ENCODE peak calls at places on chromosomes 13 and 19, in eight cellular contexts. M is BE2C, K is heart right ventricle, O is Calu3, J is RWPE1, E is tibial artery, P is GM23338, Y is GM20000. D is an unnamed sample.
A peak's percentile ranks its signal among the peaks of the same experiment; 100 is the strongest.

GRCh38 chr13:42656136-42656535 is 82.2 kb downstream of the TNFSF11 start:
- DNase-seq in M (no peak), K (no peak), O (no peak), J (no peak), E (no peak), P (peak; percentile 51), Y (no peak), D (no peak)

GRCh38 chr13:27556109-27556508 is 64.2 kb downstream of the LNX2 start:
- DNase-seq in M (no peak), K (no peak), O (peak; percentile 5), J (no peak), E (peak; percentile 50), P (no peak), Y (no peak), D (no peak)

GRCh38 chr13:33349996-33350826 is 64.7 kb upstream of the STARD13 start:
- DNase-seq in M (peak; percentile 34), K (peak; percentile 68), O (peak; percentile 43), J (peak; percentile 18), E (peak; percentile 59), P (peak; percentile 51), Y (peak; percentile 53), D (peak; percentile 42)

GRCh38 chr13:79011179-79011578 is 352.2 kb upstream of the OBI1 start:
- DNase-seq in M (no peak), K (no peak), O (no peak), J (no peak), E (no peak), P (no peak), Y (no peak), D (no peak)

GRCh38 chr13:26024558-26024957 is 27.3 kb downstream of the SHISA2 start:
- DNase-seq in M (no peak), K (no peak), O (no peak), J (no peak), E (no peak), P (no peak), Y (no peak), D (no peak)

GRCh38 chr19:5990289-5990797 is 12.4 kb upstream of the RANBP3 start:
- DNase-seq in M (peak; percentile 70), K (no peak), O (no peak), J (no peak), E (no peak), P (peak; percentile 79), Y (no peak), D (no peak)

GRCh38 chr13:103436057-103436654 is 369.9 kb upstream of the SLC10A2 start:
- DNase-seq in M (no peak), K (no peak), O (no peak), J (no peak), E (no peak), P (peak; percentile 51), Y (no peak), D (no peak)

GRCh38 chr13:75372517-75372916 is 109.5 kb downstream of the TBC1D4 start:
- DNase-seq in M (peak; percentile 32), K (no peak), O (peak; percentile 3), J (peak; percentile 50), E (no peak), P (peak; percentile 74), Y (peak; percentile 39), D (no peak)

GRCh38 chr13:39144391-39144790 is 106.1 kb downstream of the NHLRC3 start:
- DNase-seq in M (no peak), K (no peak), O (no peak), J (no peak), E (no peak), P (no peak), Y (no peak), D (no peak)

GRCh38 chr13:40031031-40031430 is 375.6 kb downstream of the COG6 start:
- DNase-seq in M (no peak), K (no peak), O (no peak), J (peak; percentile 30), E (no peak), P (no peak), Y (no peak), D (no peak)

GRCh38 chr13:76481738-76482137 is 404.5 kb downstream of the KCTD12 start:
- DNase-seq in M (no peak), K (no peak), O (no peak), J (no peak), E (no peak), P (no peak), Y (no peak), D (no peak)

GRCh38 chr19:52739576-52739975 is 4.7 kb upstream of the ZNF611 start:
- DNase-seq in M (no peak), K (no peak), O (no peak), J (no peak), E (no peak), P (peak; percentile 69), Y (no peak), D (no peak)

GRCh38 chr19:19606021-19606420 is 12.5 kb downstream of the PBX4 start:
- DNase-seq in M (no peak), K (no peak), O (peak; percentile 47), J (peak; percentile 87), E (no peak), P (no peak), Y (no peak), D (no peak)

GRCh38 chr13:70203661-70204229 is 95.5 kb upstream of the KLHL1 start:
- DNase-seq in M (peak; percentile 28), K (no peak), O (no peak), J (no peak), E (no peak), P (peak; percentile 45), Y (no peak), D (peak; percentile 4)

GRCh38 chr19:1854542-1855039 is 6.3 kb upstream of the REXO1 start:
- DNase-seq in M (peak; percentile 80), K (peak; percentile 64), O (no peak), J (no peak), E (no peak), P (peak; percentile 56), Y (no peak), D (peak; percentile 39)

GRCh38 chr19:50739841-50740426 is 16.8 kb downstream of the CLEC11A start:
- DNase-seq in M (no peak), K (no peak), O (no peak), J (no peak), E (no peak), P (peak; percentile 85), Y (no peak), D (no peak)

GRCh38 chr19:2795827-2796658 is 10.7 kb downstream of the THOP1 start:
- DNase-seq in M (no peak), K (no peak), O (no peak), J (no peak), E (no peak), P (no peak), Y (no peak), D (no peak)

GRCh38 chr13:42333613-42334328 is 61.8 kb downstream of the AKAP11 start:
- DNase-seq in M (no peak), K (no peak), O (peak; percentile 12), J (peak; percentile 40), E (no peak), P (peak; percentile 80), Y (peak; percentile 59), D (no peak)

GRCh38 chr13:37510441-37510840 is 88.1 kb downstream of the POSTN start:
- DNase-seq in M (no peak), K (no peak), O (no peak), J (peak; percentile 25), E (no peak), P (no peak), Y (no peak), D (no peak)

GRCh38 chr19:17445526-17446165 is 2.8 kb downstream of the TMEM221 start:
- DNase-seq in M (no peak), K (no peak), O (no peak), J (no peak), E (no peak), P (no peak), Y (no peak), D (no peak)

GRCh38 chr19:17436874-17437267 is 11.6 kb downstream of the TMEM221 start:
- DNase-seq in M (no peak), K (no peak), O (no peak), J (no peak), E (no peak), P (peak; percentile 10), Y (no peak), D (no peak)

GRCh38 chr19:17436094-17436873 is 12.2 kb downstream of the TMEM221 start:
- DNase-seq in M (no peak), K (no peak), O (no peak), J (no peak), E (no peak), P (no peak), Y (no peak), D (no peak)

GRCh38 chr19:17441241-17442135 is 7.0 kb downstream of the TMEM221 start:
- DNase-seq in M (peak; percentile 32), K (no peak), O (no peak), J (peak; percentile 65), E (no peak), P (peak; percentile 75), Y (peak; percentile 42), D (peak; percentile 44)
- TF ChIP-seq CTCF in M (peak; percentile 55), K (peak; percentile 43), O (no peak), J (peak; percentile 62), E (no peak), P (peak; percentile 91), Y (peak; percentile 58), D (peak; percentile 46)

DNA sequence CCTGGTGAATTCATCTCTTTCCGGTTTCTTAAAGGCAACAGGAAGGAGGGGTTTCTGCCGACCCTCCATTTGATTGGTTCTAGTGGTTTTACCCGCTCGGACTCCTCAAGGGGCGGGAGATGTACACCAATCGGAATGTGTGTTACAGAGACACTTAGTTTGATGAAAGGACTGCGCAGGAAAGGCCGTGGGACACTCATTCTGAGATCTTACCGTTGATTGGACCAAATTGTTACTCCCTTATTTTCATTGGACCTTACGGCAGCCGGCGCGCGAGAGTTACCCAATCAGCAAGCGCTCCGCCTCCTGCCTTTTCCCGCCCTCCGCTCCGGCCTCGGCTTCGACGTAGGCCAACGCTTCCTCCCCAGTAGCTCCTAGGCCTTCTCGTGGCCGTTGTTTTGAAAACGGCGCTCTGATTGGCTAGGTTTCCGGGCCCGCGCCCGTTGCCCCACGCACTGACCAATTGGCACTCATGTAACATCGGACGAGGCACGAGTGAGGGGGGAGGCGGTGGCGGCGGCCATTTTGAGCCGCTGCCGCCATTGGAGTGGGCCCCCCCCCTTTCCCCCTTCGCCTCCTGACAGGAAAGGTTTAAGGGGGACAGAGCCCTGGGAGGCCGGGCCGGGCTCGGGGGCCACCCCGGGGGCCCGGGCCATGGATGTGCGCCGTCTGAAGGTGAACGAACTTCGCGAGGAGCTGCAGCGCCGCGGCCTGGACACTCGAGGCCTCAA is at the start of gene HNRNPUL1:
- DNase-seq in M (peak; percentile 97), K (peak; percentile 97), O (peak; percentile 99), J (peak; percentile 100), E (peak; percentile 99), P (peak; percentile 100), Y (peak; percentile 99), D (peak; percentile 99)
- TF ChIP-seq CTCF in M (peak; percentile 4), K (no peak), O (no peak), J (no peak), E (peak; percentile 31), P (peak; percentile 21), Y (no peak), D (no peak)

GRCh38 chr19:55058781-55059610 is 4.0 kb downstream of the RDH13 start:
- DNase-seq in M (no peak), K (no peak), O (no peak), J (no peak), E (no peak), P (peak; percentile 27), Y (no peak), D (no peak)
- TF ChIP-seq CTCF in M (no peak), K (no peak), O (no peak), J (no peak), E (no peak), P (peak; percentile 45), Y (no peak), D (no peak)

DNA sequence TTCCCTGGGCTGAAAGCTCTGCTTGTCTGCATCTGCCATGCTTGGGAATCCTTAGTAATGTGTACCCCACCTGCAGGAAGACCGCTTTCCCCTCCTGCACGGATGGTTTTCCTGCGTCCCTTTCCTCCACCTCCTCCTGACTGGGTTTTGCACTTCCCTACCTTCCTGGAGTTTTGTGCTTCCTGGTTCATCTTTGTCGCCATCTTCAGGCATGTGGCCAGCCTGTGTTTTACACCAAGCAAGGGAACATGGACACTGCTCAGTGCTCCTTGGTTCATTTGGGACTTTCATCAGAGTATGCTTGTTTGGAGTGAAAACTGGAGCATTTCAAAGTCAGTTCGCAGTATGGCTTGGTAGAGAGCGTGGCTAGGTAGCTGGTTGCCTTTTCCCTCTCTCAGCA is 30.7 kb downstream of the ERICH6B start:
- DNase-seq in M (peak; percentile 17), K (no peak), O (no peak), J (peak; percentile 3), E (no peak), P (peak; percentile 43), Y (no peak), D (no peak)
- TF ChIP-seq CTCF in M (peak; percentile 58), K (no peak), O (no peak), J (no peak), E (no peak), P (peak; percentile 65), Y (no peak), D (no peak)